ENCODE peak calls at places on chromosomes 2 and 18, in seven cellular contexts. H is GM13977, C is heart right ventricle, N is B cell, K is choroid plexus epithelial cell, L is right atrium auricular region, S is hepatocyte. Y is an unnamed sample.

GRCh38 chr2:98508690-98509054 is 64.0 kb downstream of the INPP4A start:
- DNase-seq in H (no peak), N (no peak), L (peak; percentile 94), S (no peak), K (peak; percentile 93), C (peak; percentile 35), Y (no peak)

GRCh38 chr2:48209214-48209885 is 303.1 kb upstream of the FBXO11 start:
- DNase-seq in H (no peak), C (no peak), N (no peak), L (no peak), S (no peak), K (peak; percentile 46), Y (no peak)

GRCh38 chr2:113976277-113976928 is 86.5 kb downstream of the ACTR3 start:
- DNase-seq in H (no peak), N (no peak), S (no peak), K (no peak), L (no peak), C (no peak), Y (no peak)

GRCh38 chr2:191693778-191694177 is 15.8 kb downstream of the NABP1 start:
- DNase-seq in N (no peak), K (peak; percentile 50), H (no peak), L (no peak), S (no peak), C (no peak), Y (no peak)

GRCh38 chr2:168087406-168087805 is 160.0 kb downstream of the STK39 start:
- DNase-seq in S (no peak), N (no peak), C (no peak), K (no peak), L (no peak), H (no peak), Y (no peak)

GRCh38 chr2:165901595-165901994 is 52.0 kb downstream of the TTC21B start:
- DNase-seq in L (no peak), S (no peak), H (no peak), N (no peak), K (no peak), C (no peak), Y (no peak)

GRCh38 chr18:33711514-33711913 is 133.5 kb downstream of the ASXL3 start:
- DNase-seq in C (no peak), K (no peak), H (no peak), S (no peak), N (no peak), L (no peak), Y (no peak)

GRCh38 chr2:112026509-112026908 is 28.6 kb upstream of the TMEM87B start:
- DNase-seq in S (no peak), N (no peak), C (no peak), H (no peak), K (no peak), L (no peak), Y (no peak)

GRCh38 chr18:77119851-77120491 is 12.6 kb downstream of the MBP start:
- DNase-seq in S (no peak), H (no peak), L (no peak), N (no peak), C (no peak), K (no peak), Y (no peak)

GRCh38 chr2:109457811-109458210 is 156.0 kb downstream of the SEPTIN10 start:
- DNase-seq in K (peak; percentile 28), S (no peak), N (no peak), C (no peak), H (no peak), L (no peak), Y (no peak)
- TF ChIP-seq CTCF in K (peak; percentile 27), S (no peak), N (no peak), C (no peak), H (no peak), L (no peak), Y (no peak)

GRCh38 chr2:69768789-69769188 is 26.9 kb downstream of the ANXA4 start:
- DNase-seq in K (no peak), S (no peak), H (no peak), L (no peak), N (no peak), C (no peak), Y (no peak)

GRCh38 chr2:69766014-69766413 is 24.1 kb downstream of the ANXA4 start:
- DNase-seq in S (no peak), C (no peak), L (no peak), H (no peak), N (no peak), K (no peak), Y (no peak)

GRCh38 chr2:69768217-69768616 is 26.3 kb downstream of the ANXA4 start:
- DNase-seq in K (no peak), C (no peak), N (no peak), S (no peak), L (no peak), H (no peak), Y (no peak)

GRCh38 chr2:69764286-69765058 is 22.5 kb downstream of the ANXA4 start:
- DNase-seq in H (no peak), S (peak; percentile 73), C (no peak), K (no peak), N (no peak), L (no peak), Y (no peak)

DNA sequence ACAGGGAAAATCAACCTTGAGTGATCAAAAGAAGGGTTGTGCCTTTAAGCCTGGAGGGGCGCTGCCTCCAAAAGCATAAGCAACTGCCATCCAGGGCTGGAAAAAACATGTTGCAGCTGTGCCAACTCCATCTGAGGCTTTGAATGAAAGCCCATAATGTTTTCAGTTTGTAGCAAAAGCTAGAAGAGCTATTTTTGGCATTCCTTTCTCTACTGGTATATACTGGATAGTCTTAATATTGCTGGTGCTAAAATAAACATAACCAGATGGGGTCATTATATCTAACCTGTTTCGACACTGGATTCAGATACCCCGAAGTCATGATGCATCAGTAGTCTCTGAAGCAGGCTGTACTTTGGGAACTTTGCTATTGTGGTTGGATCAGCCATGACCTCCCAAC is 25.1 kb downstream of the ANXA4 start:
- DNase-seq in H (no peak), S (no peak), K (peak; percentile 77), C (no peak), N (no peak), L (no peak), Y (no peak)
- TF ChIP-seq CTCF in H (no peak), S (peak; percentile 12), K (peak; percentile 9), C (no peak), N (no peak), L (no peak), Y (no peak)

GRCh38 chr2:174181368-174181767 is 67.0 kb downstream of the OLA1 start:
- DNase-seq in S (no peak), N (no peak), C (no peak), H (no peak), K (no peak), L (no peak), Y (no peak)

GRCh38 chr2:174180837-174181236 is 67.5 kb downstream of the OLA1 start:
- DNase-seq in K (no peak), S (no peak), L (no peak), C (no peak), N (no peak), H (no peak), Y (no peak)

GRCh38 chr2:174183076-174183475 is 65.3 kb downstream of the OLA1 start:
- DNase-seq in C (no peak), H (no peak), K (no peak), N (no peak), L (no peak), S (no peak), Y (no peak)

GRCh38 chr2:174176898-174177297 is 71.4 kb downstream of the OLA1 start:
- DNase-seq in C (no peak), N (no peak), L (no peak), K (peak; percentile 21), S (no peak), H (no peak), Y (no peak)

GRCh38 chr2:174180165-174180724 is 68.1 kb downstream of the OLA1 start:
- DNase-seq in L (no peak), H (no peak), N (no peak), K (peak; percentile 36), C (no peak), S (peak; percentile 4), Y (no peak)
- TF ChIP-seq CTCF in L (no peak), H (peak; percentile 6), N (no peak), K (peak; percentile 31), C (no peak), S (no peak), Y (no peak)

DNA sequence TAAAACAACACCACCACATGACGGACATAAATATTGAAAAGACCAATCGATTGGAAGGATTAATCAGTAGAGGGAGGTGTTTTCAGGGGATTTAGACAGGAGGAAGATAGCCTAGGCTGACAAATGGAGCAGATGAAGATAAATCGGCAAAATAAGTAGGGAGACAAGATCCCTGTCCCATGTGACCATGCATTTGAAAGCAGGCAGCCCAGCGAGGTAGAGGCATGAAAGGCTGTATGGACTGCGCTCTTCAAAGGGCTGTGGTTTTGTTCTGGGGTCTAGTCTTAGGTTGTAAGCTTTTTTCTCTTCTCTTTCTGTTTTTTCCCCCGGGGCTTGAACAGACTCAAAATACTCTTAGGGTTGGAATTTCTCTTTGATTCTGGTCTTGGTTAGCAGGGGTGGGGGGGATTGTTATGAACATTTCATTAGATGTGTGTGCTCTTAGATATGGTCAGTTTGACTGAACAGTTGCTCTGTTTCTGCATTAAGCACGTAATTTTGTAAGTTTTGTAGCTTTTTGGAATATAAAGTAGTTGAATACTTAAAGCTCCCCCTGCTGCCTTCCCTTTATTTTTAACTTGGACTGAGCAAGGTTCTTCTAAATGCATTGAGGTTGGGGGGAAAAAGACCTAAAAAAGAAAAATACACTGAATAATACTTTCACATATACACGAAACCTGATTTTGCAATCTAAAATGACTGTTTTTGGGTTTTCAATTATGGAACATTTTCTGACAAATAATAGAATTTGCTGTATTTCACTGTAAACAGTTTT is 32.2 kb downstream of the ZNF532 start:
- DNase-seq in K (no peak), N (no peak), L (no peak), S (no peak), H (peak; percentile 23), C (no peak), Y (no peak)
- TF ChIP-seq CTCF in K (no peak), N (no peak), L (no peak), S (peak; percentile 6), H (no peak), C (no peak), Y (no peak)

DNA sequence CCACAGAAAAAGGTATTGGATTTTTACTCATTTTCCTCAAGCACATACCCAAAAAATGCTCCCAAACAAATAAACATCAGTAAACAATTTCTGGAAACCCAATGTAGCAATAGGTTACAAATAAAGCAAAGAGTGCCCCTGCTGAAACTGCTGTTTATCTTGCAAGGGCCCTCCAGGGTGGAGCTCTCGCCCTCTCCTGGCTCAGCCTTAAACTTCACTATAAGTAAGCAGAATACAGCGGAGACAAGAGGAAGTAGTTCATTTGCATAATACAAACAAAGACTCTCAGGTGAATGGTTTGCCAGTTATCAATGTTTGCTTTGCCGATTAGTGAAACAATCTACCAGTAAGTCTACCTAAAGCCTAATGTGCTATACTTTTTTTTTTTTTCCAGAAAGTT is 437.6 kb downstream of the DLGAP1 start:
- DNase-seq in S (peak; percentile 45), K (peak; percentile 1), H (peak; percentile 27), L (no peak), N (no peak), C (no peak), Y (peak; percentile 29)
- TF ChIP-seq CTCF in S (peak; percentile 35), K (no peak), H (peak; percentile 17), L (no peak), N (no peak), C (no peak), Y (no peak)

DNA sequence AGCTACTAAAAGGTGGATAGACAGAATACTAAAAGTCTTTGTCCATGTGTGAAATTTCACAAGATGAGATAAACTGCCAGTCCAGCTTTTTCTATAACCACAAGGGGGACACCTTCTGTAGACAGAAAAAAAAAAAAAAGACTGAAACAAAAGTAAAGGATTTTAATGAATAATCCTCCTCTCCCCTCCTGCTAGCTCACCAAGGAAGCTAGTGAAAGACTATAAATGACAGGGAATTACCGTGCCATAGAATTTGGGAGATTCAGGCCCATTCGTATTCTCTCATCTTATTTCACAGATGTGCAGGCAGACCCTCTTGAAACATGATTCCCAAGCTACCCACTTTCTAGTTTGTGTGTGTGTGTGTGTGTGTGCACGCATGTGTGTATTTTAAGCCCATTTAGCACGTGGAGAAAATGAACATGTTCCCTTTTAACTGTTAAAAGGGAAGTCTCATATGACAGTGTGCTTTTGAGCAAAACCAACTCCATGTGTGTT is 36.3 kb upstream of the SLC8A1 start:
- DNase-seq in S (peak; percentile 11), L (no peak), N (no peak), K (peak; percentile 72), C (no peak), H (no peak), Y (no peak)
- TF ChIP-seq CTCF in S (peak; percentile 56), L (peak; percentile 27), N (no peak), K (peak; percentile 67), C (peak; percentile 16), H (no peak), Y (no peak)